ENCODE peak calls at places on chromosome 14, in four cellular contexts. O is astrocyte of the spinal cord, Q is A549, U is cardiac fibroblast. E is an unnamed sample.

GRCh38 chr14:68191567-68192321 is 372.2 kb downstream of the RAD51B start:
- DNase-seq in U (peak), O (peak), Q (peak), E (peak)

GRCh38 chr14:100149789-100150611 is 9.4 kb downstream of the DEGS2 start:
- DNase-seq in O (no peak), Q (no peak), U (no peak), E (no peak)

GRCh38 chr14:100529561-100530031 is 57.6 kb downstream of the BEGAIN start:
- DNase-seq in Q (no peak), O (no peak), U (no peak), E (no peak)

GRCh38 chr14:105197274-105197673 is 16.2 kb upstream of the NUDT14 start:
- DNase-seq in Q (peak), U (peak), O (no peak), E (no peak)

GRCh38 chr14:100840286-100840685 is 14.4 kb downstream of the MEG3 start:
- DNase-seq in U (no peak), O (no peak), Q (no peak), E (no peak)

GRCh38 chr14:22850944-22851790 is 14.8 kb downstream of the MMP14 start:
- DNase-seq in Q (no peak), U (peak), O (peak), E (no peak)

GRCh38 chr14:21924479-21924878 is 250.9 kb upstream of the OR4E1 start:
- DNase-seq in Q (no peak), U (no peak), O (no peak), E (no peak)

GRCh38 chr14:52862652-52863338 is 71.4 kb upstream of the GNPNAT1 start:
- DNase-seq in U (peak), O (peak), Q (no peak), E (no peak)

GRCh38 chr14:35406090-35406489 is 1.5 kb upstream of the NFKBIA start:
- DNase-seq in Q (no peak), U (no peak), O (no peak), E (no peak)
- H3K4me3 ChIP-seq in Q (no peak), U (no peak), O (no peak), E (no peak)

DNA sequence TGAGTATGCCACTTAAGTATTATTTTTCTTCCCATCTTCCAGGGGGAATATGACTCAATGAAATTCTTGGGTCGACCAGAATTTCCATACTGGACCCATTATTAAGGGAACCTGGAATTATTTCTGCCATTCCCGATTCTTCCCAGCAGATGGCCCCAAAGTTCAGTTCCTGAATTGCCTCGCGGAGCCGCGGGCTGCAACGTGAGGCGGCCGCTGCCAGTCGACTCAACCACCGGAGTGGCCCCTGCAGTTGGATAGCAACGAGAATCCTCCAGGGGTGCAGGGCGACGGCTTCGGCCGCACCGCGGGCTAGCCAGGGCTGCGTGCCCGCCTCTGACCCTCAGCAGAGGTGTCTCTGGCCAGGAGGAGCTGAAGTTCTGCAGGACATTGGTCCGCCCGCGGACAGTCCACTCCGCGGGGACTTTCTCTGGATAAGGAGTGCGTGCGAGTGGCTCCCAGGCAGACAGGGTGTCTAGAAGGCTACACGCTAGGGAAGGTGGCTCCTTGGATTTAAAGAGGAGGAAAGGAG is 586 bp upstream of the TSHR start:
- DNase-seq in O (peak), Q (peak), U (peak), E (peak)
- TF ChIP-seq CTCF in O (peak), Q (peak), U (peak), E (peak)

DNA sequence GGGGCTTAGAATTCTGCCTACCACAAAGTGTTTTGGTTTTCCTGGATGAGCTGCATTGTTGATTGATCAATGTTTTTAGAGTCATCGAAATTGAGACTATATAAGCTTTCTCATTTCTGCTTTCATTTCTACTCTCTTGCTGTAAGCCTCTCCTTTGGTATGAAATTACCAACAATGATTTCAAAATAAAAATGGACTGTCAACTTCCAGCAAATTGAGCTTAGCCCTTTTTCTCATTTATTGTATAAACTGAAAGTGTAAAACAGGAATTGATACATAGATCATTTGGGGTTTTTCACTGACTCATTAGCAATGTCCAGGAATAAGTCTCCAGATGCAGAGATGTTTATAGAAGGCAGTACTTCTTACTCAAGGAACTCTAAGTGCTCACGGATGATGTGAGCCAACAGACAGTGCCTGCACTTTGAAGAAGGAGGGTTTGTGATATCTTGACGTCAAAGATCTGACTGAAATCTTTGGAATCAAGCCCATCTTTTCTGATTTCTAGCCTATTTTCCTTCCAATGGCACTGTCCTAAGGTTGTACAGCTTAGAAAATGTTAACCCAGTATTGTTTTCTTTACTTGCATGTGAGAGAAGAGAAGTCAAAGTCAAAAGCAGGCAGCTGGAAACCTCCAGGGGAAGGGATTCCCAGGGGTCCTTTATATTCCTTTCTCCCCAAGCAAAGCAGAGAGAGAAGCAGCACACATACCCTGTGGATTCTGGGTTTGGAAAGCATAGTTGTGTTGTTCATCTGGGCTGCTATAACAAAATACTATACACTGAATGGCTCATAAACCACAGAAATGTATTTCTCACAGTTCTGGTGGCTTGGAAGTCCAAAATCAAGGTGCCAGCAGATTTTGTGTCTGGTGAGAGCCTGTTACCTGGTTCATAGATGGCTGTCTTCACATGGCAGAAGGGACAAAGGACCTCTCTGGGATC is 19.8 kb upstream of the PCNX1 start:
- DNase-seq in O (peak), U (peak), Q (no peak), E (no peak)
- H3K4me3 ChIP-seq in O (no peak), U (no peak), Q (no peak), E (no peak)

GRCh38 chr14:92793709-92794546 is at the start of gene GOLGA5:
- DNase-seq in U (peak), Q (peak), O (peak), E (peak)
- TF ChIP-seq CTCF in U (no peak), Q (no peak), O (no peak), E (no peak)

GRCh38 chr14:58078068-58078467 is 73.9 kb downstream of the ARMH4 start:
- DNase-seq in Q (no peak), O (peak), U (peak), E (no peak)
- H3K4me3 ChIP-seq in Q (no peak), O (no peak), U (no peak), E (no peak)

GRCh38 chr14:76514599-76514998 is 138.7 kb downstream of the ESRRB start:
- DNase-seq in U (peak), O (no peak), Q (peak), E (peak)
- TF ChIP-seq CTCF in U (no peak), O (no peak), Q (peak), E (peak)

E was measured in Caco-2.